ENCODE peak calls at places on chromosomes 7 and 10, in five cellular contexts. V is fibroblast of lung, E is mesothelial cell of epicardium, O is psoas muscle, G is H9. U is an unnamed sample.

GRCh38 chr7:3134715-3135114 is 91.0 kb upstream of the CARD11 start:
- DNase-seq in G (no peak), V (no peak), O (no peak), E (no peak), U (no peak)

GRCh38 chr10:91091780-91092179 is 128.7 kb upstream of the PCGF5 start:
- DNase-seq in O (no peak), V (no peak), E (no peak), G (no peak), U (no peak)

GRCh38 chr10:47311193-47311899 is 10.9 kb upstream of the GDF2 start:
- DNase-seq in G (no peak), V (no peak), E (no peak), O (peak; percentile 45), U (no peak)

GRCh38 chr7:123120286-123120685 is 79.5 kb downstream of the SLC13A1 start:
- DNase-seq in V (peak; percentile 47), G (no peak), E (no peak), O (no peak), U (no peak)

GRCh38 chr7:142894886-142895593 is 9.5 kb upstream of the TRPV6 start:
- DNase-seq in O (no peak), E (no peak), G (peak; percentile 16), V (no peak), U (no peak)

GRCh38 chr7:155329225-155329624 is 31.5 kb downstream of the INSIG1 start:
- DNase-seq in O (no peak), V (no peak), E (no peak), G (no peak), U (no peak)

GRCh38 chr7:106239406-106239805 is 45.4 kb downstream of the NAMPT start:
- DNase-seq in E (no peak), V (no peak), G (no peak), O (no peak), U (no peak)

GRCh38 chr7:154638286-154638685 is 364.6 kb downstream of the PAXIP1 start:
- DNase-seq in G (peak; percentile 12), V (no peak), O (no peak), E (no peak), U (no peak)

GRCh38 chr10:50432206-50432605 is 180.9 kb upstream of the ASAH2 start:
- DNase-seq in V (no peak), E (no peak), G (no peak), O (no peak), U (no peak)

GRCh38 chr10:56537984-56538383 is 176.9 kb upstream of the ZWINT start:
- DNase-seq in V (peak; percentile 43), G (no peak), E (no peak), O (no peak), U (no peak)

GRCh38 chr7:7138897-7139296 is 43.4 kb upstream of the C1GALT1 start:
- DNase-seq in O (no peak), E (no peak), G (no peak), V (no peak), U (no peak)

GRCh38 chr10:642186-642890 is 47.1 kb downstream of the DIP2C start:
- DNase-seq in E (no peak), G (no peak), O (no peak), V (no peak), U (no peak)

GRCh38 chr7:132618956-132619305 is 42.7 kb upstream of the PLXNA4 start:
- DNase-seq in V (no peak), G (no peak), O (no peak), E (no peak), U (no peak)

GRCh38 chr10:20891338-20891714 is 5.8 kb downstream of the NEBL start:
- DNase-seq in O (no peak), E (no peak), G (no peak), V (peak; percentile 81), U (no peak)

GRCh38 chr7:123655614-123656013 is at the start of gene LMOD2:
- DNase-seq in G (no peak), E (no peak), V (no peak), O (peak; percentile 88), U (no peak)

GRCh38 chr10:66218258-66218657 is 707.6 kb upstream of the LRRTM3 start:
- DNase-seq in G (no peak), V (no peak), E (no peak), O (no peak), U (no peak)

GRCh38 chr10:120979435-120980315 is 128.5 kb downstream of the WDR11 start:
- DNase-seq in V (no peak), G (peak; percentile 81), E (peak; percentile 75), O (no peak), U (no peak)

GRCh38 chr10:43237128-43237527 is 29.7 kb downstream of the RASGEF1A start:
- DNase-seq in V (no peak), E (peak; percentile 21), O (no peak), G (no peak), U (no peak)

GRCh38 chr10:108970016-108970415 is 953.3 kb downstream of the XPNPEP1 start:
- DNase-seq in O (no peak), V (peak; percentile 3), E (peak; percentile 44), G (peak; percentile 40), U (peak; percentile 5)

GRCh38 chr10:34522542-34522941 is 292.6 kb downstream of the PARD3 start:
- DNase-seq in V (peak; percentile 67), O (no peak), G (no peak), E (no peak), U (peak; percentile 29)
- TF ChIP-seq CTCF in V (peak; percentile 67), O (no peak), G (peak; percentile 57), E (no peak), U (peak; percentile 56)

GRCh38 chr7:103425177-103425576 is 20.8 kb downstream of the SLC26A5 start:
- DNase-seq in V (no peak), G (no peak), O (no peak), E (no peak), U (no peak)
- TF ChIP-seq CTCF in V (no peak), G (peak; percentile 31), O (no peak), E (no peak), U (no peak)

GRCh38 chr7:4815609-4816418 is 40.4 kb downstream of the AP5Z1 start:
- DNase-seq in E (no peak), V (no peak), G (peak; percentile 26), O (no peak), U (no peak)
- TF ChIP-seq CTCF in E (no peak), V (no peak), G (peak; percentile 41), O (no peak), U (peak; percentile 11)

GRCh38 chr7:130868150-130868549 is 134.1 kb upstream of the KLF14 start:
- DNase-seq in V (no peak), O (no peak), E (no peak), G (no peak), U (no peak)

GRCh38 chr7:130867581-130868136 is 133.7 kb upstream of the KLF14 start:
- DNase-seq in E (no peak), G (no peak), V (no peak), O (no peak), U (no peak)

GRCh38 chr7:130869918-130870317 is 135.9 kb upstream of the KLF14 start:
- DNase-seq in V (no peak), O (no peak), G (no peak), E (no peak), U (no peak)

GRCh38 chr7:130867039-130867438 is 133.0 kb upstream of the KLF14 start:
- DNase-seq in E (no peak), O (no peak), G (no peak), V (no peak), U (no peak)

GRCh38 chr7:130865408-130866236 is 131.6 kb upstream of the KLF14 start:
- DNase-seq in G (no peak), V (no peak), O (no peak), E (no peak), U (no peak)
- TF ChIP-seq CTCF in G (peak; percentile 20), V (peak; percentile 7), O (no peak), E (no peak), U (no peak)

DNA sequence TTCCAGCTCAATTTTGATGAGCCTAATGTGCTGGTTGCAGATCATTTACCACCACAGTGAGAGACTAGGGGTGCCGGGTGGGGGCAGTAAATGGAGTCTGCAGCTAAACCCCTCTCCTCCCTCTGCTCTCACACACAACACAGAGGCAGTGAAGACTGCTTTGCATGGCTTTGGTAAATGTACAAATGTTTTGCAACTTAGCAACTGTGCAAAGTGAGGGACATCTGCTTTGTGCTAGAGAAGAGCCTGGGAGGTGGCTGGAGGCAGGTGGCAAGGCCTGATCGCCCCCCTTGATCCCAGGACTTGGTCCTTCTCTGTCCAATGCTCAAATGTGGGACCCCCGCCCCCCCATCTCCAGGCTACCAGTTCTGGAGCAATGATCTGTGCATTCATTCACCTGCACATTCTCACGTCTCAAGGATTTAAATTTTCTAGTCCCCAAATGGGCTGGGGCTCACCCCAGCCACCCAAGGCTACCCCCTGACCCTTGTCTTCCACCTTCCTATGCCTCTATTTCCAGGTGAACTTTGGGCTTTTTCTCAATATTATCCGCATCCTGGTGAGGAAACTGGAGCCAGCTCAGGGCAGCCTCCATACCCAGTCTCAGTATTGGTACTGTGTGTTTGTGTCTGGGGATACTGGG is 11.6 kb downstream of the GHRHR start:
- DNase-seq in G (no peak), O (no peak), V (no peak), E (peak; percentile 26), U (no peak)
- TF ChIP-seq CTCF in G (no peak), O (no peak), V (no peak), E (no peak), U (no peak)

GRCh38 chr10:60035984-60036383 is 129.6 kb upstream of the CCDC6 start:
- DNase-seq in O (no peak), V (no peak), G (no peak), E (no peak), U (peak; percentile 24)

GRCh38 chr10:60029441-60029840 is 123.1 kb upstream of the CCDC6 start:
- DNase-seq in V (no peak), O (no peak), G (no peak), E (no peak), U (no peak)

GRCh38 chr10:60031664-60032063 is 125.3 kb upstream of the CCDC6 start:
- DNase-seq in V (no peak), O (no peak), G (no peak), E (no peak), U (peak; percentile 35)

GRCh38 chr10:60032723-60033122 is 126.4 kb upstream of the CCDC6 start:
- DNase-seq in V (peak; percentile 62), E (no peak), G (no peak), O (peak; percentile 58), U (peak; percentile 59)
- TF ChIP-seq CTCF in V (peak; percentile 51), E (no peak), G (peak; percentile 75), O (peak; percentile 63), U (peak; percentile 65)

DNA sequence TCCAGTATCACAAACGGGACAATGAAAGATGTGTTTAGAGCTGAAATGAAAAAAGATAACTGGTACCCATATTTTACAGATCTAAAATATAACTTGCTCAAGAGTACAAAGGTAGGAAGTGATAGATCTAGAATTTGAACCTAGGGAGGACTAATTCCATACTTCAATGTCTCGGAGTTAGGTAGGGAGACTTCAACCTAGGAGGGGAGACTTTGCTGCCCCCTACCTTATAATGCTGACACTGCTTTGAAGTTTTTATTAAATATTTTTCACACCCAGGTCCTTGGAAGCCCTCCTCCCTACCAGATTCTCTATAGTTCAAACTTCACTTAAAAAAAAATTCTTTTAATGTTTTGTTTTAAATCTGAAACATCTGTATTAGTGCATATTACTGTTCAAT is 58.0 kb downstream of the MICU1 start:
- DNase-seq in G (no peak), E (no peak), V (peak; percentile 18), O (no peak), U (peak; percentile 27)
- TF ChIP-seq CTCF in G (peak; percentile 77), E (no peak), V (peak; percentile 25), O (peak; percentile 25), U (peak; percentile 28)